ENCODE peak calls at places on chromosomes 2 and 18, in four cellular contexts. Y is GM12865, R is Panc1, C is brain microvascular endothelial cell. Q is an unnamed sample.

GRCh38 chr2:12227941-12228608 is 481.6 kb downstream of the LPIN1 start:
- DNase-seq in Y (no peak), R (no peak), C (peak; percentile 40), Q (no peak)

GRCh38 chr2:14941151-14941631 is 308.7 kb downstream of the LRATD1 start:
- DNase-seq in Y (no peak), R (no peak), C (no peak), Q (no peak)

GRCh38 chr2:239424337-239425045 is 23.7 kb upstream of the HDAC4 start:
- DNase-seq in Y (no peak), R (no peak), C (no peak), Q (no peak)

GRCh38 chr18:32383040-32383819 is 87.5 kb downstream of the GAREM1 start:
- DNase-seq in Y (no peak), R (peak; percentile 91), C (peak; percentile 96), Q (no peak)

GRCh38 chr2:36287363-36288275 is 68.0 kb upstream of the CRIM1 start:
- DNase-seq in Y (no peak), R (no peak), C (peak; percentile 62), Q (peak; percentile 66)

GRCh38 chr2:122525341-122525740 is 769.9 kb downstream of the TSN start:
- DNase-seq in Y (no peak), R (no peak), C (no peak), Q (no peak)

GRCh38 chr2:11710210-11710609 is 36.2 kb upstream of the LPIN1 start:
- DNase-seq in Y (no peak), R (no peak), C (peak; percentile 87), Q (no peak)

GRCh38 chr2:26034597-26035067 is 748 bp downstream of the RAB10 start:
- DNase-seq in Y (no peak), R (no peak), C (no peak), Q (no peak)

DNA sequence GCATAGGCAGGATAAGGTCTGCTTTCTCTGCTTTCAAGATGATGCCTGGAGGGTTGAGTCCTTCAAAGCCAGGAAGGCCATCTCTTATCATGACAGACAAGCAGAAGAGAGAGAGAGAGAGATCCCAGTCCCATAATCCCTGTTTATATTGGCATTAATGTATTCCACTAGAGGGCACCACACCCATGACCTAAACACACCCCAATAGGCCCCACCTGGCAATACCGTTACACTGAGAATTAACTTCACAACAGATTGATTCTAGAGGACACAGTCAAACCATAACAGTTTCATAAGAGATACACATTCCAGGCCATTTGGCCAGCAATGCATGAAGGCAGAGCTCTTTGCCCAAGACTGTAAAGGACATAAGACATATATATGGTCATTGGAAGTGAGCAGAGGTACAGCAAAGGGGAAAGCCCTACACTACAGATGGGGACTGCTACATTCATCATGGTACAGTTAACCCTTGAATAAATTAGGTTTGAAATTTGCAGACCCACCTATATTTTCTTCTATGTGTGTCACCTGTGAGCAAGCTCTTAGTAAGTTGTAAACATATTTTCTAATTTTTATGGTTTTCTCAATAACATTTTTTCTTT is 1516.1 kb downstream of the RPIA start:
- DNase-seq in Y (peak; percentile 17), R (no peak), C (no peak), Q (no peak)
- TF ChIP-seq CTCF in Y (no peak), R (peak; percentile 66), C (peak; percentile 16), Q (peak; percentile 23)

GRCh38 chr2:7508220-7508943 is 591.2 kb downstream of the RNF144A start:
- DNase-seq in Y (no peak), R (no peak), C (no peak), Q (no peak)

GRCh38 chr2:7513834-7514233 is 596.6 kb downstream of the RNF144A start:
- DNase-seq in Y (peak; percentile 63), R (no peak), C (no peak), Q (no peak)

GRCh38 chr2:7515327-7515726 is 598.1 kb downstream of the RNF144A start:
- DNase-seq in Y (peak; percentile 58), R (no peak), C (no peak), Q (no peak)

DNA sequence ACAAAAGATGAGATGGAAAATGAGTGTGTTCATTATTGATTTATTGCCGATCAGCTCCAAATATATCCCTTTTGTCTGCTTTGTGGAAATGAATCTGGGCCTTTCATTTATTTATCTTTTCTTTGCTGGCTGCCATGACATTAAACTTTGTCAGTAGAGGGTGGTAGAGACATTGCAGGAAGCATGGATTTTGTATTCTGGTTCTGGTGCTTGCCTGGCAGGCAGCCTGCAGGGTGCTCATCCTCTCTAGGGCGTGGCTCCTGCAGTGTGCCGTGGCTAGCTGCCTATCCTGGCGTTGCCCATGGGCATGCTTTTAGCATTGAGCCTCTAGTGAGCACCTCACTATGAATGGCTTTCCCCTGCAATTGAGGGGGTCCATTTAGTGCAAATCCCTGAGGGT is 593.1 kb downstream of the RNF144A start:
- DNase-seq in Y (no peak), R (no peak), C (no peak), Q (no peak)
- TF ChIP-seq CTCF in Y (no peak), R (no peak), C (no peak), Q (no peak)

GRCh38 chr2:108928660-108929377 is 60.2 kb downstream of the EDAR start:
- DNase-seq in Y (no peak), R (no peak), C (no peak), Q (no peak)
- TF ChIP-seq CTCF in Y (no peak), R (no peak), C (no peak), Q (peak; percentile 55)

DNA sequence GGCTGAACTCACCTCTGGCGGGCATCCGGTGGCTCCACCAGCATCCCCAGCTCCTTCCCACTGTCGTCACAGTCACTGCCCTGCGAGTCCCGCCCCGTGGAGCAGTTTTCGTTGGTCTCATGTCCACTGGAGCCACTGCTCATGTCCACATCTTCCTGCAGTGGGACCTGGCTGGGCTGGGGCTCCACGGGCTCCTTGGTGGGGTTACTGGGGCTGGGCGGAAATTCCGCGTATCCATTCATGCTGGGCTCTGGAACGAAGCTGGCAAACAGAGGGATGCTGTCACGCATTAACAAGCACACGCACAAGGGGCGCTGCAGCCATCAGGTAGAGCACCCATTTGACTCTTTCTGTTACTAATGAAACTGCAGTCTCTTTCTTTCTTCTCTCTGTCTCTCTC is 10.7 kb downstream of the PER2 start:
- DNase-seq in Y (no peak), R (no peak), C (no peak), Q (no peak)
- TF ChIP-seq CTCF in Y (no peak), R (no peak), C (peak; percentile 47), Q (no peak)

GRCh38 chr18:24585996-24586566 is 125.6 kb downstream of the HRH4 start:
- DNase-seq in Y (no peak), R (no peak), C (no peak), Q (no peak)
- TF ChIP-seq CTCF in Y (no peak), R (no peak), C (no peak), Q (no peak)

GRCh38 chr2:172427256-172427989 is at the start of gene ITGA6:
- DNase-seq in Y (peak; percentile 44), R (no peak), C (peak; percentile 30), Q (peak; percentile 77)
- TF ChIP-seq CTCF in Y (no peak), R (peak; percentile 17), C (no peak), Q (peak; percentile 37)

GRCh38 chr2:2101924-2102323 is 229.2 kb downstream of the MYT1L start:
- DNase-seq in Y (no peak), R (no peak), C (peak; percentile 22), Q (no peak)
- TF ChIP-seq CTCF in Y (peak; percentile 9), R (no peak), C (peak; percentile 67), Q (no peak)

DNA sequence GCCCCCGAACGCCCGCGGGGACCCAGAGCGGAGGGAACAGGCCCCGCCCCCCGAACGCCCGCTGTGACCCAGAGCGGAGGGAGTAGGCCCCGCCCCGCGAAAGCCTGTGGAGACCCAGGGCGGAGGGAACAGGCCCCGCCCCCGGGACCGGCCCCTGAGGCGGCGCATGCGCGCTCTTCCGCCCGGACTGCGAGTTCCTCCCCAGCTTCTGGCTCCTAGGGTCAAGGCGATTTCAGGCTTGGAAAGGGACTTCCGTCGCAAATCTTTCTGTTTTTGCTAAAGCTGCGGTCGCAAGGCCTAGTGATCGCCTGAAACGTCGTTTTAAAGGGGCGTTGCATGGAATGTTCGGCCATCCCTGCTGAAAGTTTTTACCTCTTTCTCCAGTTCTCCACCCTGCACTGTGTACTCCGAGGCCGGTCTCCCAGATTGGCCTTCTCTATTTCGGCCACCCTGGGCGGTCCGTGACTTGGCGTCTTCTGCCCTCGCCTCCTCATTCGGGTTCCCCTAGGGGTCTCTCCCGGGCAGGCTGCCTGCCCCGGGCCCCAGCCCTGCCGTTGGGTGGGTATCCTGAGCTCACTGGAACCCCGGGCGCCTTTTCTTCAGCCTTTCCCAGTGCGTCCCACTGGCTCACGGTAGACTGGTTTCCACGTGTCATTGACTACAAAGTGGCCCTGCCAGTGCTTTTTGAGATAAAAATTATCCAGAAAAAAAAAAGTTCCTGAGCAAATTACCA is 372 bp upstream of the WDSUB1 start:
- DNase-seq in Y (peak; percentile 97), R (peak; percentile 77), C (peak; percentile 90), Q (peak; percentile 98)
- TF ChIP-seq CTCF in Y (no peak), R (no peak), C (no peak), Q (no peak)

Q was measured in activated CD8-positive, alpha-beta T cell treated with anti-CD3 and anti-CD28 coated beads for 36 hours.